ENCODE peak calls at places on chromosomes 7 and 10, in nine cellular contexts. V is body of pancreas, J is colonic mucosa, Y is A549, B is PC-3, K is sigmoid colon, M is IMR-90, W is A673, X is tibial nerve. O is an unnamed sample. For H3K9me3, the result is how much of the 10 kb centered on the place peaks cover.

GRCh38 chr10:17206210-17206709 is 4.8 kb upstream of the TRDMT1 start:
- DNase-seq in W (no peak), M (peak), V (no peak), B (peak), Y (peak), K (no peak), X (no peak), J (no peak), O (no peak)

GRCh38 chr7:128437426-128438332 is 18.0 kb upstream of the HILPDA start:
- DNase-seq in X (no peak), W (no peak), K (no peak), Y (no peak), M (no peak), B (no peak), V (no peak), J (no peak), O (peak)

GRCh38 chr7:155985518-155986427 is 173.5 kb upstream of the SHH start:
- DNase-seq in J (no peak), K (peak), M (no peak), B (no peak), X (no peak), V (no peak), W (no peak), Y (no peak), O (no peak)

GRCh38 chr7:128351296-128352123 is 7.8 kb upstream of the RBM28 start:
- DNase-seq in Y (no peak), J (no peak), M (no peak), X (no peak), B (no peak), K (no peak), W (no peak), V (no peak), O (no peak)

GRCh38 chr10:29896053-29896452 is 163.3 kb downstream of the JCAD start:
- DNase-seq in V (no peak), J (no peak), K (no peak), Y (no peak), X (no peak), B (no peak), W (no peak), M (peak), O (no peak)

GRCh38 chr7:151122276-151122675 is 36.0 kb downstream of the AGAP3 start:
- DNase-seq in W (no peak), Y (no peak), J (no peak), B (no peak), K (no peak), M (no peak), X (no peak), V (no peak), O (peak)

GRCh38 chr7:4682621-4683042 is 537 bp downstream of the FOXK1 start:
- DNase-seq in X (no peak), K (peak), W (no peak), V (peak), J (peak), Y (peak), B (peak), M (peak), O (no peak)

GRCh38 chr7:115116773-115117715 is 195.2 kb downstream of the MDFIC start:
- DNase-seq in Y (peak), J (no peak), K (no peak), X (no peak), W (peak), B (no peak), M (no peak), V (peak), O (no peak)

GRCh38 chr10:124048371-124049290 is 44.8 kb downstream of the CHST15 start:
- DNase-seq in J (no peak), X (no peak), B (no peak), K (no peak), W (no peak), M (no peak), Y (no peak), V (no peak), O (peak)

GRCh38 chr10:72753760-72754231 is 61.9 kb downstream of the MCU start:
- DNase-seq in Y (no peak), X (no peak), J (no peak), V (no peak), W (peak), K (no peak), M (no peak), B (no peak), O (no peak)

GRCh38 chr7:30936650-30937245 is 25.1 kb downstream of the AQP1 start:
- DNase-seq in K (peak), M (no peak), B (no peak), J (no peak), V (no peak), X (no peak), W (no peak), Y (no peak), O (no peak)

GRCh38 chr7:101754432-101755159 is 62.8 kb upstream of the CUX1 start:
- DNase-seq in K (no peak), B (peak), J (no peak), V (peak), W (peak), M (peak), Y (peak), X (peak), O (no peak)

GRCh38 chr7:95871078-95871848 is 98.9 kb downstream of the DYNC1I1 start:
- DNase-seq in M (peak), Y (peak), J (no peak), X (peak), K (no peak), B (peak), W (peak), V (peak), O (peak)

GRCh38 chr10:62647375-62648092 is 157.0 kb upstream of the ADO start:
- DNase-seq in J (no peak), M (no peak), X (no peak), K (no peak), V (no peak), Y (no peak), B (no peak), W (no peak), O (no peak)

GRCh38 chr7:154928136-154929005 is 74.6 kb downstream of the PAXIP1 start:
- DNase-seq in J (peak), X (peak), M (peak), Y (peak), V (peak), K (no peak), W (peak), B (peak), O (peak)

GRCh38 chr7:12670071-12670729 is 17.2 kb upstream of the ARL4A start:
- DNase-seq in V (no peak), J (no peak), B (no peak), X (no peak), Y (no peak), W (no peak), K (peak), M (peak), O (no peak)

GRCh38 chr7:27124096-27124978 is 6.2 kb downstream of the HOXA4 start:
- DNase-seq in B (no peak), X (no peak), K (peak), Y (no peak), M (peak), V (no peak), W (no peak), J (peak), O (no peak)

GRCh38 chr7:149071641-149072437 is 18.7 kb downstream of the ZNF786 start:
- DNase-seq in Y (peak), B (no peak), W (no peak), J (no peak), X (no peak), K (peak), V (no peak), M (peak), O (peak)

GRCh38 chr10:72097448-72098300 is 9.3 kb upstream of the SPOCK2 start:
- DNase-seq in K (no peak), X (no peak), V (peak), Y (peak), B (peak), J (no peak), M (peak), W (no peak), O (peak)

GRCh38 chr10:70232155-70232858 is 922 bp downstream of the PPA1 start:
- DNase-seq in W (peak), B (peak), J (peak), K (peak), V (peak), Y (peak), X (peak), M (peak), O (peak)

GRCh38 chr10:93319096-93319495 is 163.0 kb downstream of the MYOF start:
- DNase-seq in M (no peak), W (no peak), J (no peak), X (no peak), K (no peak), V (no peak), B (no peak), Y (no peak), O (no peak)

GRCh38 chr10:11016959-11017574 is 605 bp upstream of the CELF2 start:
- DNase-seq in B (no peak), V (no peak), J (no peak), X (peak), Y (no peak), M (no peak), K (no peak), W (no peak), O (peak)

GRCh38 chr10:86966008-86966654 is 2.2 kb upstream of the ADIRF start:
- DNase-seq in V (no peak), B (no peak), K (peak), X (no peak), Y (no peak), M (no peak), J (no peak), W (no peak), O (no peak)

GRCh38 chr10:12466701-12467100 is 117.4 kb downstream of the CAMK1D start:
- DNase-seq in X (no peak), Y (peak), J (no peak), M (peak), V (no peak), W (no peak), B (no peak), K (peak), O (no peak)

GRCh38 chr10:34656676-34657075 is 158.4 kb downstream of the PARD3 start:
- DNase-seq in V (no peak), Y (no peak), J (no peak), W (no peak), M (no peak), B (no peak), X (no peak), K (no peak), O (no peak)

GRCh38 chr10:115657161-115657850 is 564.1 kb downstream of the ATRNL1 start:
- DNase-seq in X (no peak), K (no peak), B (no peak), M (no peak), J (no peak), Y (no peak), V (no peak), W (no peak), O (no peak)

GRCh38 chr7:148849393-148850098 is 34.5 kb downstream of the EZH2 start:
- DNase-seq in V (no peak), B (no peak), M (no peak), K (no peak), W (no peak), J (no peak), Y (no peak), X (no peak), O (no peak)

GRCh38 chr7:138021889-138022288 is 20.0 kb upstream of the CREB3L2 start:
- DNase-seq in K (no peak), B (no peak), J (no peak), V (no peak), X (no peak), W (no peak), Y (no peak), M (no peak), O (no peak)

GRCh38 chr7:140635821-140636220 is 4.8 kb downstream of the DENND2A start:
- DNase-seq in X (no peak), M (no peak), V (no peak), Y (no peak), J (no peak), W (no peak), K (no peak), B (no peak), O (no peak)

GRCh38 chr7:140155428-140155827 is 21.4 kb downstream of the KDM7A start:
- DNase-seq in X (no peak), J (no peak), V (no peak), M (no peak), B (no peak), W (no peak), K (no peak), Y (no peak), O (no peak)

GRCh38 chr10:109877546-109877945 is 45.8 kb downstream of the XPNPEP1 start:
- DNase-seq in V (no peak), B (no peak), K (no peak), J (peak), Y (no peak), X (no peak), W (no peak), M (no peak), O (no peak)

GRCh38 chr10:37496061-37496460 is 361.3 kb downstream of the ZNF248 start:
- DNase-seq in Y (no peak), K (no peak), X (no peak), M (no peak), J (no peak), B (no peak), V (no peak), W (no peak), O (no peak)

GRCh38 chr10:7481382-7481765 is 70.5 kb upstream of the SFMBT2 start:
- DNase-seq in B (no peak), K (no peak), V (no peak), W (no peak), X (no peak), M (no peak), Y (no peak), J (no peak), O (no peak)

GRCh38 chr10:3761916-3762708 is 22.9 kb downstream of the KLF6 start:
- DNase-seq in W (no peak), V (no peak), M (peak), Y (peak), K (no peak), X (no peak), B (peak), J (peak), O (no peak)

GRCh38 chr7:98548981-98549380 is 68.1 kb upstream of the NPTX2 start:
- DNase-seq in X (no peak), B (no peak), Y (no peak), V (no peak), W (peak), M (no peak), K (no peak), J (no peak), O (no peak)
- H3K9me3 ChIP-seq in X (under half), B (under half), Y (under half), V (under half), W (under half), M (under half), K (under half), J (under half), O (under half)

GRCh38 chr7:71350680-71351079 is 218.7 kb downstream of the GALNT17 start:
- DNase-seq in B (no peak), W (no peak), X (no peak), V (peak), K (no peak), Y (no peak), J (no peak), M (no peak), O (no peak)
- TF ChIP-seq CTCF in B (no peak), W (no peak), X (no peak), V (no peak), K (no peak), Y (no peak), J (no peak), M (no peak), O (no peak)

GRCh38 chr7:42522227-42522991 is 285.4 kb upstream of the GLI3 start:
- DNase-seq in M (no peak), X (peak), B (no peak), V (no peak), J (peak), Y (no peak), K (no peak), W (peak), O (no peak)
- H3K9me3 ChIP-seq in M (under half), X (under half), B (under half), V (under half), J (under half), Y (under half), K (under half), W (under half), O (under half)

DNA sequence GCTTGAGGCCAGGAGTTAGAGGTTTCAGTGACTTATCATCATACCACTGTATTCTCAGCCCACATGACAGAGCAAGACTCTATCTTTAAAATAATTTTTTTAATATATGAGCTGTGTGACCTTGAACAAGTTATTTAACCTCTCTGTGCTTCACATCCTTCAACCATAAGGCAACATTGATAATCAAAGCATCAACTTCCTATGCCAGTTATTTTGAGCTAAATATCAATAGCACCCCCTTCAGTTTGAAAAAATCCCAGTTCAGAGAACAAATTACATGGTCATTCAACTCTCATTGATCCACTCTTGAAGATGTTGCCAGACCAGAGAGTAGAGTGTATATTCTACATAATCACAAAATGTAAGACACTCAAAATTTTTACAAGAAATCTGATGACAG is 53.0 kb downstream of the ASNS start:
- DNase-seq in X (no peak), M (no peak), K (no peak), B (peak), W (peak), J (no peak), V (no peak), Y (peak), O (no peak)
- TF ChIP-seq CTCF in X (no peak), M (no peak), K (no peak), B (peak), W (peak), J (peak), V (no peak), Y (peak), O (no peak)

DNA sequence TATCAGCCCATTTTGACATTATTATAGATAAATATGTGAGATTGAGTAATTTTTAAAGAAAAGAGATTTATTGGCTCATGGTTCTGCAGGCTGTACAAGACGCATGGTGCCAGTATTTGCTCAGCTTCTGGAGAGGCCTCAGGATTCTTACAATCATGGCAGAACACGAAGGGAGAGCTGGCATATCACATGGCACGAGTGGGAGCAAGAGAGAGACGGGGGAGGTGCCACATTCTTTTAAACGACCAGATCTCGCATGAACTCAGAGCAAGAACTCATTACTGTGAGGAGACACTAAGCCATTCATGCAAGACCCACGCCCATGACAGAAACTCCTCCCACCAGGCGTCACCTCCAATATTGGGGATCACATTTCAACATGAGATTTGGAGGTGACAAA is 40.1 kb upstream of the ZNF488 start:
- DNase-seq in M (no peak), V (no peak), X (no peak), J (no peak), W (no peak), B (no peak), K (no peak), Y (no peak), O (no peak)
- H3K9me3 ChIP-seq in M (under half), V (under half), X (under half), J (under half), W (under half), B (under half), K (under half), Y (under half), O (under half)

DNA sequence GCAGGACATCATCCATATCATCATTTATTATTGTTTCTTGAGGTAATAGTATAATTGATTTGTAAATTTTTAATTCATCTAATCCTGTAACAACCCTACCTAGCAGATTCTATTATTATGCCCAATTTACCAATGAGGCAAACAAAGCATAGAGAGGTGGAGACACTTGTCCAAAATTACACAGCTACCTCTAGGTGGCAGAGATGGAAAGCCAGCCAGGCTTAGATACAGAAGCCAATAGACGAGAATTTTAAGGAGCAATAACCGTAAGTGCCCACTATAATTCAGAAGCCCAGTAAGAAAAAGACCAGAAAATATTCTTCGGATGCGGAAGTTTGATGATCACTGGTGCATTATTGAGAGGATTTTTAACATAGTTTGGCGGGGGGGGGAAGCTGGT is 54.0 kb downstream of the ANK3 start:
- DNase-seq in B (peak), W (no peak), Y (peak), J (no peak), K (no peak), V (no peak), X (no peak), M (no peak), O (no peak)
- TF ChIP-seq CTCF in B (peak), W (peak), Y (peak), J (no peak), K (no peak), V (no peak), X (no peak), M (no peak), O (no peak)